ENCODE peak calls at places on chromosomes 4 and X, in five cellular contexts. E, M, D, O and I are unnamed samples.

GRCh38 chr4:174869334-174869733 is 40.3 kb upstream of the GLRA3 start:
- DNase-seq in E (no peak), M (peak; percentile 13), D (no peak), O (no peak), I (no peak)

GRCh38 chr4:8118035-8118434 is 40.6 kb downstream of the ABLIM2 start:
- DNase-seq in E (no peak), M (no peak), D (no peak), O (no peak), I (no peak)

GRCh38 chrX:13741695-13742094 is 7.1 kb downstream of the OFD1 start:
- DNase-seq in E (no peak), M (no peak), D (no peak), O (no peak), I (no peak)

GRCh38 chr4:40228497-40229365 is 31.9 kb downstream of the RHOH start:
- DNase-seq in E (no peak), M (no peak), D (no peak), O (no peak), I (peak; percentile 49)

GRCh38 chr4:172858731-172859230 is 309.8 kb upstream of the GALNT7 start:
- DNase-seq in E (no peak), M (no peak), D (no peak), O (no peak), I (no peak)

GRCh38 chrX:104419211-104419610 is 146.8 kb upstream of the IL1RAPL2 start:
- DNase-seq in E (no peak), M (no peak), D (no peak), O (peak; percentile 70), I (no peak)

GRCh38 chr4:18366762-18367358 is 345.3 kb upstream of the LCORL start:
- DNase-seq in E (no peak), M (no peak), D (no peak), O (no peak), I (no peak)

GRCh38 chr4:147733614-147734344 is 1.9 kb downstream of the ARHGAP10 start:
- DNase-seq in E (no peak), M (no peak), D (no peak), O (peak; percentile 48), I (no peak)

GRCh38 chrX:118373538-118373937 is 27.6 kb downstream of the WDR44 start:
- DNase-seq in E (no peak), M (no peak), D (no peak), O (no peak), I (no peak)